ENCODE peak calls at places on chromosomes 13 and 19, in four cellular contexts. W is activated effector memory CD4-positive, alpha-beta T cell treated with anti-CD3 and anti-CD28 coated beads, Interleukin-2, amount 50 U/mL, for 16 hours; C is NCI-H748 treated with DMSO at 0.1 percent for 48 hours; O is heart left ventricle. S is an unnamed sample.

GRCh38 chr19:50793558-50794065 is 3.4 kb downstream of the ACP4 start:
- DNase-seq in W (no peak), O (no peak), C (no peak), S (no peak)

GRCh38 chr19:39167461-39168257 is 29.1 kb upstream of the NCCRP1 start:
- DNase-seq in C (no peak), O (no peak), W (no peak), S (no peak)

GRCh38 chr19:50628146-50628545 is 11.5 kb downstream of the SYT3 start:
- DNase-seq in O (no peak), W (no peak), C (no peak), S (no peak)

GRCh38 chr13:84445776-84446175 is 563.5 kb upstream of the SLITRK1 start:
- DNase-seq in C (no peak), W (no peak), O (no peak), S (no peak)

GRCh38 chr13:34383728-34384127 is 558.3 kb upstream of the NBEA start:
- DNase-seq in C (no peak), W (no peak), O (no peak), S (no peak)

GRCh38 chr19:35216026-35216832 is 12.3 kb downstream of the FAM187B start:
- DNase-seq in W (peak), O (no peak), C (no peak), S (no peak)

GRCh38 chr19:7381073-7381390 is 32.3 kb downstream of the ARHGEF18 start:
- DNase-seq in C (no peak), W (no peak), O (no peak), S (no peak)

GRCh38 chr13:59914556-59914955 is 249.2 kb downstream of the DIAPH3 start:
- DNase-seq in O (no peak), C (no peak), W (no peak), S (no peak)

GRCh38 chr13:44660050-44660449 is 83.9 kb upstream of the TSC22D1 start:
- DNase-seq in W (no peak), C (no peak), O (no peak), S (no peak)

GRCh38 chr13:111661776-111662175 is 341.3 kb downstream of the TEX29 start:
- DNase-seq in C (no peak), W (peak), O (no peak), S (no peak)

GRCh38 chr19:12946092-12946845 is 607 bp downstream of the RAD23A start:
- DNase-seq in C (no peak), W (peak), O (peak), S (peak)

GRCh38 chr19:49801966-49802661 is 11.0 kb downstream of the FUZ start:
- DNase-seq in W (no peak), O (peak), C (no peak), S (peak)

S was measured in gastrocnemius medialis.